ENCODE peak calls at places on chromosomes 16 and 17, in six cellular contexts. U is heart left ventricle; R is hepatocyte; V is effector memory CD4-positive, alpha-beta T cell; N is aorta; O is tibial nerve. C is an unnamed sample.

GRCh38 chr16:75546293-75546692 is 9.8 kb downstream of the TMEM231 start:
- DNase-seq in U (no peak), R (no peak), V (no peak), N (no peak), O (no peak), C (no peak)

GRCh38 chr16:3364774-3365427 is 9.2 kb downstream of the OR2C1 start:
- DNase-seq in U (peak; percentile 88), R (no peak), V (peak; percentile 82), N (peak; percentile 91), O (peak; percentile 54), C (peak; percentile 82)

GRCh38 chr17:69581061-69581955 is 166.8 kb downstream of the MAP2K6 start:
- DNase-seq in U (peak; percentile 32), R (no peak), V (no peak), N (no peak), O (no peak), C (no peak)

GRCh38 chr17:57422574-57423164 is 166.3 kb downstream of the MSI2 start:
- DNase-seq in U (peak; percentile 50), R (no peak), V (no peak), N (peak; percentile 59), O (no peak), C (no peak)

GRCh38 chr17:78040561-78041400 is 82.3 kb downstream of the TNRC6C start:
- DNase-seq in U (peak; percentile 61), R (peak; percentile 30), V (no peak), N (peak; percentile 70), O (peak; percentile 26), C (peak; percentile 53)

GRCh38 chr17:44531019-44531418 is 26.3 kb upstream of the FZD2 start:
- DNase-seq in U (no peak), R (no peak), V (no peak), N (no peak), O (no peak), C (no peak)

GRCh38 chr16:23359092-23359760 is 57.1 kb downstream of the SCNN1B start:
- DNase-seq in U (no peak), R (no peak), V (no peak), N (no peak), O (no peak), C (no peak)

GRCh38 chr16:48384982-48385271 is 286 bp downstream of the SIAH1 start:
- DNase-seq in U (peak; percentile 60), R (no peak), V (no peak), N (no peak), O (no peak), C (no peak)

GRCh38 chr16:69773255-69773947 is 11.3 kb downstream of the WWP2 start:
- DNase-seq in U (no peak), R (no peak), V (no peak), N (no peak), O (no peak), C (no peak)

GRCh38 chr16:397135-397661 is at the start of gene NME4:
- DNase-seq in U (no peak), R (peak; percentile 73), V (no peak), N (no peak), O (no peak), C (peak; percentile 58)

GRCh38 chr16:51327001-51327400 is 175.9 kb upstream of the SALL1 start:
- DNase-seq in U (no peak), R (no peak), V (no peak), N (no peak), O (no peak), C (no peak)

GRCh38 chr17:36691606-36692005 is 90.2 kb downstream of the MRM1 start:
- DNase-seq in U (no peak), R (no peak), V (no peak), N (no peak), O (no peak), C (no peak)

GRCh38 chr17:69637399-69638165 is 223.1 kb downstream of the MAP2K6 start:
- DNase-seq in U (no peak), R (no peak), V (no peak), N (no peak), O (no peak), C (no peak)

GRCh38 chr16:57130950-57131321 is 38.6 kb downstream of the CPNE2 start:
- DNase-seq in U (no peak), R (no peak), V (no peak), N (no peak), O (no peak), C (no peak)

GRCh38 chr17:78557598-78558039 is 19.6 kb downstream of the DNAH17 start:
- DNase-seq in U (no peak), R (no peak), V (no peak), N (no peak), O (no peak), C (no peak)

GRCh38 chr16:77986021-77986420 is 36.3 kb upstream of the CLEC3A start:
- DNase-seq in U (no peak), R (no peak), V (no peak), N (no peak), O (no peak), C (no peak)

GRCh38 chr16:26987631-26988030 is 79.1 kb upstream of the C16orf82 start:
- DNase-seq in U (no peak), R (no peak), V (no peak), N (no peak), O (no peak), C (peak; percentile 5)

GRCh38 chr16:35598696-35599332 is 2139.4 kb downstream of the TP53TG3F start:
- DNase-seq in U (no peak), R (no peak), V (no peak), N (no peak), O (no peak), C (no peak)

GRCh38 chr16:84650062-84650991 is 2.0 kb downstream of the KLHL36 start:
- DNase-seq in U (no peak), R (peak; percentile 27), V (no peak), N (no peak), O (no peak), C (no peak)

GRCh38 chr17:3750926-3751325 is 27.2 kb downstream of the HASPIN start:
- DNase-seq in U (no peak), R (no peak), V (peak; percentile 35), N (no peak), O (no peak), C (no peak)

GRCh38 chr17:67891481-67892119 is 66.3 kb downstream of the BPTF start:
- DNase-seq in U (no peak), R (peak; percentile 53), V (no peak), N (no peak), O (no peak), C (no peak)

GRCh38 chr17:64357191-64357981 is 33.3 kb downstream of the PECAM1 start:
- DNase-seq in U (peak; percentile 77), R (no peak), V (no peak), N (peak; percentile 68), O (peak; percentile 70), C (no peak)

GRCh38 chr16:20938426-20938825 is 37.9 kb downstream of the LYRM1 start:
- DNase-seq in U (no peak), R (no peak), V (no peak), N (no peak), O (no peak), C (no peak)

GRCh38 chr16:49462989-49463371 is 89.4 kb downstream of the C16orf78 start:
- DNase-seq in U (peak; percentile 9), R (no peak), V (no peak), N (no peak), O (no peak), C (no peak)

GRCh38 chr17:76394166-76394565 is 9.8 kb downstream of the SPHK1 start:
- DNase-seq in U (no peak), R (no peak), V (no peak), N (no peak), O (no peak), C (no peak)

GRCh38 chr17:11816409-11816808 is 180.9 kb downstream of the ZNF18 start:
- DNase-seq in U (no peak), R (no peak), V (no peak), N (no peak), O (no peak), C (no peak)
- H3K4me1 ChIP-seq in U (peaks cover 2% of the 10 kb centered on the region), R (no peaks in the 10 kb centered on the region), V (no peaks in the 10 kb centered on the region), N (no peaks in the 10 kb centered on the region), O (no peaks in the 10 kb centered on the region), C (no peaks in the 10 kb centered on the region)

DNA sequence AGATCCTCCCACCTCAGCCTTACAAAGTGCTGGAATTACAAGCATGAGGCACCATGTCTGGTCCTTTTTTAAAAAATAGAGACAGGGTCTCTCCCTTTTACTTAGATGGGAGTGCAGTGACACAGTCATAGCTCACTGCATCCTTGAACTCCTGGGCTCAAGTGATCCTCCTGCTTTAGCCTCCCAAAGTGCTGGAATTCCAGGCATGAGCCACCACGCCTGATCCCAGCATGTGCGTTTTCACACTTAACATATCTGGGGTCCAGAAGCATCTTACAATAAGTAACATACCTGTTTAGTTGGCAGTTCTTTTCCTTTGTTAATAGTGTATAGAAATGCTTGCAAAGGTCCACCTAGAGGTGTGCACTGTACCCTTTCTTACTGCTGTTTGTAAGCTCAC is 221.7 kb downstream of the RPTOR start:
- DNase-seq in U (no peak), R (no peak), V (no peak), N (no peak), O (no peak), C (no peak)
- H3K4me1 ChIP-seq in U (no peaks in the 10 kb centered on the region), R (no peaks in the 10 kb centered on the region), V (peaks cover 34% of the 10 kb centered on the region), N (no peaks in the 10 kb centered on the region), O (no peaks in the 10 kb centered on the region), C (no peaks in the 10 kb centered on the region)

DNA sequence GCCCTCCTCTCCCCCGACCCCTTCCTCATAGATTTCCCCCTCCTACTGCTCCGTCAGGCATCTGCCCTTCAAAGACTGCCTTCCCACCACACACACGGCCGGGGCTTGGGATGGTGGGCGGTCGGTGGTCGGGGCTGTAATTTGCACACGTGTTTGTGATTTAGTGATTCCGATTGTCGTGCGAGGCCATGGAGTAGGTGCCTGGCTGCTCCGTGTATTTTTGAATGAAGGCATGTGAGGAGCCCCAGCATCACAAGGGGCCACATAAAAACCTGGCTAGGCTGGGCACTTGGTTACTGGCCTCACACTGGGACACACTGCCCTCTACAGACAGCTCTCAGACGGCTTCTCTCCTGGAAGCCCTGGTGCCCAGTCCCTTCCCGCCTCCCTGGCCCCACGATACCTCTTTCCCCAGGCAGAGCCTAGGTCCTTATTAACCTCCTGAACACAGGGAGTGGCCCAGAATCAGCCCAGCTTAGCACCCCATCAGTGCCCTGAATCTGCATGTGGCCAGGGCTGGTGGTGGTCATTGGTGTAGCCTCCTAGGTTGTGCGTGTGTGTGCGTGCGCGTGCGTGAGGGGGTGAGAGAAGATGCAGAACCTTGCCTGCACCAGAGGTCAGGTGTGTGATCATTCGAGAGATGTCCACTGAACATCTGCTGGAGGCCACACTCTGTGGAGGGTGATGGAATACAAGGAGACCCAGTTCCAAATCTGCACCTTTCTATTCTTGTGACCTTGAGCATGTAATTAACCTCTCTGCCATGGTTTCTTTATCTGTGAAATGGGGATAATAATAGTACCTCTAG is 1.3 kb upstream of the SOCS1 start:
- DNase-seq in U (peak; percentile 78), R (peak; percentile 89), V (no peak), N (peak; percentile 87), O (peak; percentile 86), C (peak; percentile 80)
- H3K4me1 ChIP-seq in U (peaks cover 10% of the 10 kb centered on the region), R (peaks cover 14% of the 10 kb centered on the region), V (peaks cover 42% of the 10 kb centered on the region), N (no peaks in the 10 kb centered on the region), O (no peaks in the 10 kb centered on the region), C (peaks cover 18% of the 10 kb centered on the region)

GRCh38 chr17:29706045-29706431 is 83.3 kb upstream of the CORO6 start:
- DNase-seq in U (no peak), R (no peak), V (no peak), N (no peak), O (no peak), C (no peak)

GRCh38 chr17:29709861-29710849 is 87.4 kb upstream of the CORO6 start:
- DNase-seq in U (no peak), R (no peak), V (no peak), N (no peak), O (no peak), C (no peak)

GRCh38 chr17:29710891-29711418 is 88.2 kb upstream of the CORO6 start:
- DNase-seq in U (no peak), R (peak; percentile 48), V (no peak), N (no peak), O (no peak), C (no peak)

GRCh38 chr17:29707212-29707571 is 84.5 kb upstream of the CORO6 start:
- DNase-seq in U (no peak), R (no peak), V (no peak), N (no peak), O (no peak), C (no peak)

GRCh38 chr17:29705352-29705751 is 82.6 kb upstream of the CORO6 start:
- DNase-seq in U (no peak), R (no peak), V (no peak), N (no peak), O (no peak), C (no peak)
- H3K4me1 ChIP-seq in U (peaks cover 20% of the 10 kb centered on the region), R (peaks cover 4% of the 10 kb centered on the region), V (peaks cover 10% of the 10 kb centered on the region), N (no peaks in the 10 kb centered on the region), O (no peaks in the 10 kb centered on the region), C (peaks cover 3% of the 10 kb centered on the region)